ENCODE peak calls at places on chromosome 15, in eight cellular contexts. V, G, Y, A, T, Z, S and N are unnamed samples. For H3K9me3, the result is how much of the 10 kb centered on the place peaks cover.

GRCh38 chr15:77387355-77388105 is 32.4 kb downstream of the PEAK1 start:
- DNase-seq in G (no peak), V (no peak), S (no peak), A (no peak), Z (no peak), T (no peak), Y (no peak), N (no peak)

GRCh38 chr15:40258544-40258943 is 19.7 kb downstream of the PAK6 start:
- DNase-seq in Y (no peak), T (no peak), S (no peak), G (no peak), A (no peak), Z (no peak), V (peak), N (no peak)

GRCh38 chr15:26082833-26083174 is 219.7 kb upstream of the ATP10A start:
- DNase-seq in S (no peak), Z (no peak), T (no peak), Y (no peak), A (no peak), V (no peak), G (no peak), N (no peak)

GRCh38 chr15:32705450-32705849 is 12.4 kb upstream of the GREM1 start:
- DNase-seq in G (no peak), S (no peak), Y (no peak), T (no peak), Z (no peak), A (no peak), V (no peak), N (no peak)

GRCh38 chr15:66069751-66070150 is 183.8 kb downstream of the MEGF11 start:
- DNase-seq in G (no peak), S (no peak), A (no peak), Z (no peak), T (no peak), Y (no peak), V (no peak), N (no peak)

GRCh38 chr15:33737687-33738606 is 230.3 kb upstream of the CHRM5 start:
- DNase-seq in S (peak), Z (no peak), G (no peak), Y (no peak), V (peak), T (no peak), A (no peak), N (no peak)

GRCh38 chr15:79978694-79979519 is 7.9 kb upstream of the BCL2A1 start:
- DNase-seq in Z (no peak), Y (no peak), V (no peak), T (no peak), S (no peak), G (no peak), A (no peak), N (no peak)

GRCh38 chr15:70343961-70344360 is 246.2 kb upstream of the TLE3 start:
- DNase-seq in S (no peak), V (no peak), T (no peak), Y (no peak), Z (no peak), A (no peak), G (no peak), N (peak)

GRCh38 chr15:28098766-28099554 is at the start of gene OCA2:
- DNase-seq in Z (peak), T (peak), V (no peak), A (peak), G (peak), Y (peak), S (peak), N (peak)

GRCh38 chr15:79283252-79284048 is 928 bp downstream of the ANKRD34C start:
- DNase-seq in V (peak), A (no peak), Y (peak), G (peak), T (peak), S (peak), Z (peak), N (no peak)

GRCh38 chr15:56795400-56795983 is 62.2 kb upstream of the ZNF280D start:
- DNase-seq in Y (no peak), T (no peak), V (no peak), G (no peak), A (no peak), Z (no peak), S (no peak), N (no peak)

GRCh38 chr15:75170711-75171341 is 30.9 kb upstream of the C15orf39 start:
- DNase-seq in S (no peak), V (no peak), Z (peak), G (no peak), A (no peak), Y (no peak), T (no peak), N (no peak)

GRCh38 chr15:71051539-71051938 is 63.7 kb upstream of the THSD4 start:
- DNase-seq in Y (no peak), S (no peak), A (no peak), T (no peak), V (no peak), Z (no peak), G (no peak), N (no peak)

GRCh38 chr15:56040081-56041035 is 46.9 kb upstream of the NEDD4 start:
- DNase-seq in T (no peak), A (peak), V (peak), G (no peak), S (peak), Y (peak), Z (peak), N (peak)

GRCh38 chr15:36347272-36347864 is 232.1 kb upstream of the CDIN1 start:
- DNase-seq in S (peak), Z (no peak), A (no peak), Y (no peak), G (no peak), V (no peak), T (no peak), N (no peak)

GRCh38 chr15:28289694-28290463 is 32.1 kb downstream of the HERC2 start:
- DNase-seq in T (no peak), G (no peak), V (no peak), Y (no peak), Z (no peak), A (no peak), S (no peak), N (no peak)

GRCh38 chr15:39944711-39945110 is 10.8 kb downstream of the EIF2AK4 start:
- DNase-seq in A (no peak), Z (no peak), V (no peak), Y (no peak), S (no peak), T (no peak), G (no peak), N (no peak)

GRCh38 chr15:63347074-63347859 is 34.4 kb downstream of the CA12 start:
- DNase-seq in G (no peak), S (no peak), T (no peak), V (no peak), Z (no peak), A (no peak), Y (no peak), N (no peak)

GRCh38 chr15:33089878-33090757 is 104.4 kb downstream of the FMN1 start:
- DNase-seq in G (no peak), Y (no peak), T (no peak), V (no peak), Z (no peak), S (no peak), A (peak), N (no peak)

GRCh38 chr15:96296264-96296663 is 34.2 kb upstream of the NR2F2 start:
- DNase-seq in Z (no peak), G (no peak), T (no peak), S (no peak), Y (no peak), A (no peak), V (no peak), N (no peak)

GRCh38 chr15:66698318-66698961 is 3.6 kb upstream of the SMAD6 start:
- DNase-seq in V (peak), A (peak), Y (peak), S (peak), Z (peak), G (peak), T (no peak), N (peak)

GRCh38 chr15:52217186-52217585 is 26.0 kb upstream of the GNB5 start:
- DNase-seq in T (no peak), Y (peak), S (peak), A (peak), V (no peak), G (no peak), Z (no peak), N (no peak)

DNA sequence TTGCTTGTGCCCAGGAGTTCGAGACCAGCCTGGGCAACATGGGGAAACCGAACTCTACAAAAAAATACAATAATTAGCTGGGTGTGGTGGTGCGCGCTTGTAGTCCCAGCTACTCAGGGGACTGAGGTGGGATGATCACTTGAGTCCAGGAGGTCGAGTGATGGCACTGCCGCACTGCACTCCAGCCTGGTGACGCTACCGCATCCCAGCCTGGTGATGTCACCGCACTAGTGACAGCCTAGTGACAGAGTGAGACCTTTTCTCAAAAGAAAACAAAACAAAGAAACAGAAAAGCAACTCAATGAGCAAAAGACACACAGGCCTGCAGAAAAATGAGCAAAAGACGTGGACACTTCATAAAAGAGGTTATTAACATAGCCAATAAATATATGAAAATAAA is 19.9 kb upstream of the SYNM start:
- DNase-seq in A (no peak), T (no peak), S (no peak), V (peak), G (peak), Y (no peak), Z (no peak), N (no peak)
- H3K4me3 ChIP-seq in A (no peak), T (no peak), S (no peak), V (no peak), G (no peak), Y (no peak), Z (no peak), N (no peak)

GRCh38 chr15:100614336-100614735 is 11.9 kb downstream of the ASB7 start:
- DNase-seq in A (no peak), Y (no peak), T (no peak), S (no peak), Z (no peak), V (no peak), G (no peak), N (no peak)
- H3K27ac ChIP-seq in A (no peak), Y (no peak), T (no peak), S (no peak), Z (no peak), V (no peak), G (no peak), N (no peak)

DNA sequence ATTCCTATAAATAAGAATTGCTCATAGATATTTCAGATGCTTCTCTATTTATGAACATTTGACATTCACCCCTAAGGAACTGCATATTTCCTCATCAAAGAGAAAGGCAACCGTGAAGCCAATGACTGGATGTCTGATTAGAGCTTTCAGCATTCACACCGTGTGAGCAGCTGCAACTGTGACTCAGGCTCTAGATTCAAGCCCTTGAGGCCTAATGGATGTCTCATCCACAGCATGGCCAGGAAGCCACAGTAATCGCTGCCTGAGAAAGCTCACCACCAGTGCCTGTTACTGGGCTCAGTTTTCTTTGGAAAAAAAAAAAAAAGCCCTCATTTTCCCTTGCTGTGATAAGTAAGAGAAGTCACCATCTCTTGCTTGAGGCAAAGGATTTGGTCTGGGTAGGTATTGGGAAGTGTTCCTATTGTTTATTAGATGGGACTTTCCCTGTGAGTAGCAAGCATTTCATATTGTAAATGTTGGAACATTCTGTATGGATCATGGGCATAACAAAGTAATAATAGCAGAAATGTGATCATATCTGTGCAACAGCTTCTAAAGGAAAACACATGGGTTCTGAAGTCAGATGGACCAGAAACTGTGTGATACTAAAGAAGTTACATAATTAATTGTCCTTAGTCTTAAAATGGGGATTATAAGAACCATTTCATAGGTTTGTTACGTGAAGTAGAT is 783.7 kb downstream of the AGBL1 start:
- DNase-seq in A (peak), V (peak), G (no peak), T (no peak), S (no peak), Z (no peak), Y (peak), N (no peak)
- H3K9me3 ChIP-seq in A (under half), V (under half), G (under half), T (under half), S (under half), Z (under half), Y (under half), N (under half)

GRCh38 chr15:50112488-50113186 is 6.4 kb downstream of the ATP8B4 start:
- DNase-seq in G (no peak), T (no peak), Y (no peak), A (no peak), V (no peak), Z (no peak), S (no peak), N (no peak)
- H3K4me3 ChIP-seq in G (no peak), T (no peak), Y (peak), A (no peak), V (no peak), Z (no peak), S (no peak), N (no peak)

GRCh38 chr15:89278307-89278706 is 34.5 kb downstream of the FANCI start:
- DNase-seq in A (no peak), T (no peak), S (no peak), G (no peak), V (no peak), Z (no peak), Y (no peak), N (no peak)

GRCh38 chr15:89283201-89283600 is 39.4 kb downstream of the FANCI start:
- DNase-seq in Z (no peak), V (no peak), S (no peak), G (no peak), T (no peak), A (no peak), Y (no peak), N (no peak)
- H3K27ac ChIP-seq in Z (no peak), V (no peak), S (no peak), G (no peak), T (no peak), A (no peak), Y (no peak), N (no peak)

GRCh38 chr15:89041507-89041906 is 46.7 kb upstream of the ABHD2 start:
- DNase-seq in S (no peak), Y (no peak), T (no peak), A (no peak), G (no peak), Z (no peak), V (no peak), N (no peak)
- H3K9me3 ChIP-seq in S (under half), Y (under half), T (under half), A (under half), G (under half), Z (under half), V (under half), N (under half)

DNA sequence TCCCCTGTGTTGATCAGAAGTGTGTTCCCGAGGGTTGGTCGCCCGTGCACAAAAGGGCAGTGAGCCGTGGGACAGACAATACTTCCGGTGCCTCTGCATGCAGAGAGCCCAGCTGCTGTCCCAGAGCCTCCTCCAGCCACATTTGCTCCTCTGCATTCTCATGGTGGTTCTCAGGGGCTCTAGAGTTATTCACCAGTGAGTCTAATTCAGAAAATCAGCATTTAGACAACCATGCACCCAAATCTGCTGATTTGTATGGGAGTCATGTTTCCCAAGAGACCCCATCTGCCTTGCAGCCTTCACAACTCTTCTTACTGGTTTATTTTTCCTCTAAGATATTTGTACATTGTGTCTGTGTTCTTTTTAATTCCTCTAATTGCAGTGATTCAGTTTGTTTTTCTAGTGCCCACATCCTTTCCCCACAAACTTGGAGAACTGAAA is 106.9 kb upstream of the SPRED1 start:
- DNase-seq in V (no peak), Y (no peak), Z (no peak), G (no peak), S (no peak), A (no peak), T (no peak), N (no peak)
- H3K4me3 ChIP-seq in V (no peak), Y (no peak), Z (no peak), G (no peak), S (no peak), A (no peak), T (no peak), N (no peak)

GRCh38 chr15:92889390-92890113 is 10.6 kb upstream of the CHD2 start:
- DNase-seq in A (no peak), Z (no peak), T (no peak), V (no peak), S (no peak), G (no peak), Y (no peak), N (no peak)
- H3K27ac ChIP-seq in A (peak), Z (no peak), T (no peak), V (no peak), S (no peak), G (no peak), Y (peak), N (no peak)